ENCODE peak calls at places on chromosomes 7 and 10, in five cellular contexts. J is AG04450; W is naive thymus-derived CD4-positive, alpha-beta T cell; O is GM03348; S is stimulated activated CD8-positive, alpha-beta memory T cell treated with anti-CD3 and anti-CD28 coated beads, Interleukin-4, amount 100 ng/mL, for 1 hour. B is an unnamed sample.

GRCh38 chr7:831596-832291 is 532 bp upstream of the SUN1 start:
- DNase-seq in S (no peak), O (peak), W (no peak), J (peak), B (no peak)

GRCh38 chr10:73590881-73591577 is at the start of gene USP54:
- DNase-seq in W (peak), S (no peak), O (peak), J (no peak), B (no peak)

GRCh38 chr7:137074386-137075030 is 206.1 kb downstream of the CHRM2 start:
- DNase-seq in W (no peak), J (peak), S (no peak), O (peak), B (no peak)

GRCh38 chr7:93390660-93391059 is 158.5 kb downstream of the VPS50 start:
- DNase-seq in O (no peak), S (no peak), W (no peak), J (no peak), B (no peak)

GRCh38 chr7:18399624-18400235 is 95.8 kb upstream of the HDAC9 start:
- DNase-seq in J (no peak), O (no peak), S (no peak), W (no peak), B (no peak)

GRCh38 chr7:6205921-6206660 is 66.3 kb downstream of the CYTH3 start:
- DNase-seq in S (no peak), W (no peak), O (no peak), J (no peak), B (no peak)

GRCh38 chr10:49441488-49442476 is 45.9 kb upstream of the DRGX start:
- DNase-seq in S (no peak), J (no peak), W (no peak), O (no peak), B (no peak)

GRCh38 chr7:133434246-133434865 is 181.5 kb downstream of the EXOC4 start:
- DNase-seq in O (peak), S (no peak), W (peak), J (no peak), B (no peak)

GRCh38 chr10:51718804-51719291 is 19.5 kb upstream of the CSTF2T start:
- DNase-seq in W (no peak), J (peak), S (no peak), O (peak), B (no peak)

GRCh38 chr7:20749896-20750295 is 36.8 kb downstream of the SP8 start:
- DNase-seq in W (no peak), J (no peak), O (no peak), S (no peak), B (no peak)

GRCh38 chr10:65090991-65091390 is 1569.8 kb downstream of the REEP3 start:
- DNase-seq in W (no peak), S (no peak), J (no peak), O (no peak), B (no peak)

GRCh38 chr7:102410123-102410522 is 14.0 kb downstream of the PRKRIP1 start:
- DNase-seq in J (no peak), O (no peak), W (no peak), S (no peak), B (no peak)

GRCh38 chr10:91077549-91078017 is 142.9 kb upstream of the PCGF5 start:
- DNase-seq in J (no peak), S (no peak), O (peak), W (no peak), B (no peak)

GRCh38 chr7:139224219-139224618 is 6.8 kb upstream of the UBN2 start:
- DNase-seq in J (no peak), W (no peak), O (no peak), S (no peak), B (no peak)

GRCh38 chr7:150738092-150739044 is 1.1 kb downstream of the GIMAP5 start:
- DNase-seq in S (no peak), O (no peak), J (no peak), W (no peak), B (no peak)

GRCh38 chr10:97100657-97101056 is 85.1 kb downstream of the SLIT1 start:
- DNase-seq in W (no peak), S (no peak), J (no peak), O (no peak), B (no peak)

GRCh38 chr10:101974091-101974799 is 81.7 kb downstream of the ARMH3 start:
- DNase-seq in S (no peak), O (peak), W (no peak), J (no peak), B (no peak)

GRCh38 chr7:16178069-16178468 is 243.3 kb downstream of the CRPPA start:
- DNase-seq in O (no peak), J (no peak), S (no peak), W (no peak), B (no peak)

GRCh38 chr7:92736870-92737269 is 99.5 kb downstream of the CDK6 start:
- DNase-seq in S (no peak), W (no peak), O (no peak), J (no peak), B (no peak)

GRCh38 chr7:124737760-124738159 is 27.8 kb downstream of the GPR37 start:
- DNase-seq in O (no peak), J (no peak), W (no peak), S (no peak), B (no peak)

GRCh38 chr7:16007911-16008310 is 321.4 kb upstream of the MEOX2 start:
- DNase-seq in O (peak), J (no peak), S (no peak), W (no peak), B (no peak)

GRCh38 chr10:69069090-69070042 is 18.5 kb upstream of the SRGN start:
- DNase-seq in O (peak), S (no peak), W (no peak), J (no peak), B (no peak)

GRCh38 chr7:112905950-112906349 is 115.8 kb upstream of the TMEM168 start:
- DNase-seq in W (no peak), S (no peak), J (no peak), O (no peak), B (no peak)

GRCh38 chr7:106382929-106383328 is 98.1 kb upstream of the NAMPT start:
- DNase-seq in S (no peak), O (no peak), J (no peak), W (no peak), B (no peak)

GRCh38 chr7:78634073-78634472 is 819.4 kb downstream of the MAGI2 start:
- DNase-seq in O (no peak), S (no peak), J (no peak), W (no peak), B (no peak)

GRCh38 chr10:122271076-122271475 is at the start of gene BTBD16:
- DNase-seq in J (no peak), O (no peak), W (no peak), S (no peak), B (no peak)

GRCh38 chr7:105306160-105306784 is 82.4 kb downstream of the SRPK2 start:
- DNase-seq in W (peak), J (no peak), S (no peak), O (no peak), B (no peak)

GRCh38 chr7:149156898-149157297 is 9.6 kb downstream of the ZNF398 start:
- DNase-seq in O (no peak), J (no peak), S (no peak), W (no peak), B (no peak)

GRCh38 chr10:4033341-4033896 is 248.4 kb upstream of the KLF6 start:
- DNase-seq in W (no peak), O (no peak), S (no peak), J (no peak), B (no peak)

GRCh38 chr10:79382491-79382941 is 35.2 kb downstream of the PPIF start:
- DNase-seq in J (no peak), O (no peak), W (no peak), S (no peak), B (no peak)

GRCh38 chr7:134302120-134302519 is 14.6 kb downstream of the SLC35B4 start:
- DNase-seq in W (no peak), S (no peak), J (no peak), O (peak), B (no peak)

GRCh38 chr7:137081694-137082093 is 213.2 kb downstream of the CHRM2 start:
- DNase-seq in O (peak), J (peak), W (no peak), S (no peak), B (no peak)

GRCh38 chr7:100604078-100604975 is 2.2 kb downstream of the PCOLCE start:
- DNase-seq in S (no peak), J (no peak), W (peak), O (peak), B (peak)

GRCh38 chr7:139523199-139523941 is at the start of gene CLEC2L:
- DNase-seq in O (peak), J (no peak), W (no peak), S (no peak), B (no peak)

GRCh38 chr10:126104767-126105166 is 208.4 kb downstream of the FANK1 start:
- DNase-seq in O (peak), W (no peak), J (no peak), S (no peak), B (no peak)

GRCh38 chr10:26221571-26221970 is 5.0 kb downstream of the GAD2 start:
- DNase-seq in J (no peak), O (no peak), S (no peak), W (no peak), B (no peak)

GRCh38 chr7:137820677-137821420 is 25.9 kb downstream of the DGKI start:
- DNase-seq in W (no peak), S (no peak), J (peak), O (peak), B (no peak)

GRCh38 chr7:122692769-122693309 is 6.1 kb downstream of the RNF133 start:
- DNase-seq in O (no peak), W (no peak), J (no peak), S (no peak), B (no peak)

GRCh38 chr7:30028749-30029635 is 780 bp downstream of the PLEKHA8 start:
- DNase-seq in W (peak), S (no peak), O (peak), J (no peak), B (no peak)